ENCODE peak calls at places on chromosome 5, in seven cellular contexts. T is aorta; B is GM23338; L is CD4-positive, alpha-beta memory T cell; O is body of pancreas; Y is psoas muscle; U is cardiac muscle cell. M is an unnamed sample. For H3K36me3, the result is how much of the 10 kb centered on the place peaks cover.

GRCh38 chr5:68215888-68216736 is 556 bp downstream of the PIK3R1 start:
- DNase-seq in U (peak), T (peak), Y (peak), L (no peak), B (peak), O (peak), M (peak)

GRCh38 chr5:109410389-109411174 is 808 bp upstream of the PJA2 start:
- DNase-seq in O (peak), L (no peak), Y (peak), U (peak), B (peak), T (peak), M (peak)

GRCh38 chr5:107893642-107894041 is 222.9 kb upstream of the EFNA5 start:
- DNase-seq in L (no peak), U (peak), T (no peak), O (no peak), Y (no peak), B (no peak), M (no peak)

GRCh38 chr5:64707191-64707590 is 16.9 kb downstream of the SHISAL2B start:
- DNase-seq in U (no peak), O (no peak), L (no peak), B (peak), T (no peak), Y (no peak), M (no peak)

GRCh38 chr5:91182763-91183162 is 200.4 kb downstream of the ARRDC3 start:
- DNase-seq in T (no peak), B (peak), L (no peak), O (no peak), U (peak), Y (no peak), M (no peak)

GRCh38 chr5:168883253-168883880 is 304.2 kb upstream of the PANK3 start:
- DNase-seq in O (no peak), T (no peak), Y (no peak), B (peak), U (no peak), L (no peak), M (no peak)

GRCh38 chr5:138542120-138542955 is 698 bp downstream of the ETF1 start:
- DNase-seq in Y (no peak), O (no peak), B (no peak), T (no peak), L (no peak), U (peak), M (no peak)

GRCh38 chr5:149448831-149449714 is 70.0 kb upstream of the IL17B start:
- DNase-seq in L (no peak), O (peak), T (no peak), U (no peak), Y (no peak), B (peak), M (peak)

GRCh38 chr5:55480781-55481180 is 54.0 kb downstream of the PLPP1 start:
- DNase-seq in Y (no peak), U (no peak), T (no peak), L (no peak), O (no peak), B (no peak), M (no peak)

GRCh38 chr5:78779771-78780616 is 131.4 kb upstream of the LHFPL2 start:
- DNase-seq in B (no peak), T (no peak), O (no peak), Y (no peak), L (no peak), U (peak), M (no peak)

GRCh38 chr5:92758552-92758951 is 822.5 kb downstream of the NR2F1-AS1 start:
- DNase-seq in B (no peak), L (no peak), T (no peak), O (no peak), U (peak), Y (no peak), M (no peak)

GRCh38 chr5:125868035-125868434 is 555.2 kb upstream of the GRAMD2B start:
- DNase-seq in L (no peak), B (no peak), T (no peak), Y (no peak), U (no peak), O (no peak), M (no peak)

GRCh38 chr5:170640731-170641588 is 137.1 kb downstream of the KCNIP1 start:
- DNase-seq in O (no peak), T (peak), L (no peak), U (no peak), Y (no peak), B (no peak), M (no peak)
- H3K36me3 ChIP-seq in O (under half), T (under half), L (under half), U (under half), Y (under half), B (under half), M (under half)

DNA sequence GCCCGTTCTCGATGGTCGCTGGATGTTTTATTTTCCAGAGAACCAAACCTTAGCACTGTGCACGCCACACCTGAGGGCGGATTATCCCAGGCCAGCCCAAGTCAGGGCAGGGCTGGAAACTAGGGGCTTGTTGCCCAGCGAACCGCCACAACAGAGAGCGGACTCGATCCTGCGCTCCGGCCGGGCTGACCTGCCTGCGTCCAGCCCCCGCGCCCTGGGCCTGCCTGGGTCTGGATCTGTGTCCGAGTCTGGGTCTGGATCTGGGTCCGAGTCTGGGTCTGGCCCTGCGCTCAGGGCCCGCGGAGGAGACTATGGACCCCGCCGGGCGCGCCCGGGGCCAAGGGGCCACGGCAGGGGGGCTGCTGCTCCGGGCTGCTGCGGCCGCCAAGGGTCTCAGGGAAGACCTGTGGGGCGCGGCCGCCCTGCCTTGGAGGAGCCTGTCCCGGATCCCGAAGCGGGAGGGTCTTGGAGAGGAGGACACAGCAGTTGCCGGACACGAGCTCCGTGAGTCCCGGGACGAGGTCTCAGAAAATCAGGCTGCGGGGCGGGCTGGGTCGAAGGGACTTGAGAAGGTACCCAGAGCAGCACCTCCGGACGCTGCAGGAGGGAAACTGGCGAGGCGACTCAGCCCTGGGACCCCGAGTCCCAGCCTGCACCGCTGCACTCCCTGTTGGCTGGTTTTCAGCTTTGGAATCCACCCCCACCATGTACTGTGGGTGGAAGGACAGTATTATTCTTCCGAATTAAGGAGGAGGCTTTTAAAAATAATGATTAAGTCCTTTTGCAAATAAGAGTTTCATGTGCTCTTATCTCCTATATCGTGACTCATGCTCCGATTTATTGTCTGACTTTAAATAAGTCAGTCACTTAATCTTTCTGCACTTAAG is at the start of gene ANKDD1B:
- DNase-seq in Y (peak), L (no peak), T (peak), B (peak), O (peak), U (peak), M (peak)
- H3K4me3 ChIP-seq in Y (peak), L (no peak), T (no peak), B (peak), O (peak), U (peak), M (peak)

GRCh38 chr5:134824681-134825080 is 21.1 kb upstream of the C5orf24 start:
- DNase-seq in B (no peak), L (no peak), T (no peak), U (no peak), O (no peak), Y (no peak), M (no peak)
- H3K36me3 ChIP-seq in B (under half), L (under half), T (under half), U (half or more), O (under half), Y (under half), M (under half)

DNA sequence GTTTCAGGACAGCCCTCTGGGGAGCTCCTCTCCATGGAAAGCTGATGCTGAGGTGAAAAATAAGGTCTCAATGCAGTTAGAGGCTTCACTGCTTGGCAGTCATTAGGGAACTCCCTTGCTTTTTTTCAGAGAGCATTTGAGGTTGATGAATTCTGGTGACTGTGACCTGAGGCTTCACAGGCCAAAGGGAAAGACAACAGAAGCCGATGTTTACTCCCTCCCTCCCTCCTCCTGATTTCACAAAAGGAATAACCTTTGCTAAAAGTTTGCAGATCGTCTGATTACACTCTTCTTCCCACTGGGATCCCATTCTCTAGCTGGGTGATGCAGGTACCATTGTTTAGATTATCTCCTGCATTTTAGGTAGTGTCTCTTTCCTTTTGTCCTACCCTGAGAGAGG is 329.4 kb downstream of the KIF4B start:
- DNase-seq in Y (no peak), T (no peak), U (no peak), L (no peak), O (no peak), B (no peak), M (no peak)
- H3K4me3 ChIP-seq in Y (no peak), T (no peak), U (no peak), L (no peak), O (no peak), B (no peak), M (no peak)

DNA sequence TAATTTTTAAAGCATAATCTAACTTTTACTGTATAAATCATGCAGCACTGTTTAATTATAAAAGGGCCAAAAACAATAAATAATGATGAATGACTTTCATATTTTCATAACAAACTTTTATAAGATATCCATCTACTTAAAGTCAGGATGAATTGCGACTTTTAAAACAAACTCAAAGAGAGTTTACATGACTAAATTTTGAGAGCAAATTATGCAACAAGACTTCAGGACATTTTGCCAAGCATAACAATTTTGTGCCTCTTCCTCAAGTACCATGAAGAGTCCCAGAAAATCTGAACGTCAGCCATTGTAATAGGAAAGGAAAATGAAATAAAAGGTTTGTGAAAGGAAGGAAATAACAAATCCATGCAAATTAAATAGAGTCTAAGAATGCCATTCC is 24.4 kb downstream of the ERAP1 start:
- DNase-seq in U (no peak), O (no peak), B (no peak), T (no peak), L (no peak), Y (no peak), M (no peak)
- H3K36me3 ChIP-seq in U (under half), O (under half), B (under half), T (under half), L (half or more), Y (under half), M (under half)

GRCh38 chr5:82068723-82069122 is 96.9 kb downstream of the ATG10 start:
- DNase-seq in B (no peak), U (no peak), Y (no peak), O (no peak), L (peak), T (no peak), M (no peak)
- H3K4me3 ChIP-seq in B (no peak), U (no peak), Y (peak), O (no peak), L (no peak), T (no peak), M (no peak)

DNA sequence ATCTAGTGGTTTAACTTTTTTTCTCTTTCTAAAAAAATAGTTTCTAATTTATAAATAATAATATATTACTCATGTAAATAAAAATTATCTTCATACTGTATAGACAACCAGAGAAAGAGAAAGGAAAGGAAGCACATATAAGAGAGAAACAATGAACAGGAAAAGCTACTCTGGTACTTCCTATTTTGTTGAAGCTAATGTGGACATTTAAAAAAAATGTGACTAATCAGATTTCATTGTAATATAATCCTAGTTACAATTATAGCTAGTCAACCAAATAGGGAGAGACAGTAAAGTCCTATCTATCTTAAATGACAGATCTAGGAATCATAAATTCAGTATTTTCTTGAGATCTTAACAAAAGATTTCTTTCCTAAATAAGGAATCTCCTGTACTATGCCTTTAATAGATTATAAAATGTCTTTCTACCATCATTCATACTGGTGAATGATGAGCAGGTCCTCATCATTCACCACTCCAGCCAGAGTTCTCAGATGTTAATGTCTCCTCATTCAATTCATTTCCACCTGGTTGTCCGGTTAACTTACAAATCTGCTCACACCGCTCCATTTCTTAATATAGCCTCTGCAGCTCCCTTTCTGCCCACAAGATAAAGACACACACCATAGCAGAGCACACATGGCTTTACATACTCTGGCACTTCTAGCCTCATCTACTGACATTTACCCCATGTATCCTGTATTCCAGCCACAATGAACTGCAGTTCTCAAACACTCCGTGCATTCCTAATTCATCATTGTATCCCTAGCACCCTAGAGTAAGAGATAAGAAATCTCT is 30.9 kb downstream of the ZFR start:
- DNase-seq in T (no peak), U (peak), B (no peak), O (no peak), L (no peak), Y (no peak), M (no peak)
- H3K36me3 ChIP-seq in T (under half), U (under half), B (under half), O (under half), L (under half), Y (under half), M (under half)

DNA sequence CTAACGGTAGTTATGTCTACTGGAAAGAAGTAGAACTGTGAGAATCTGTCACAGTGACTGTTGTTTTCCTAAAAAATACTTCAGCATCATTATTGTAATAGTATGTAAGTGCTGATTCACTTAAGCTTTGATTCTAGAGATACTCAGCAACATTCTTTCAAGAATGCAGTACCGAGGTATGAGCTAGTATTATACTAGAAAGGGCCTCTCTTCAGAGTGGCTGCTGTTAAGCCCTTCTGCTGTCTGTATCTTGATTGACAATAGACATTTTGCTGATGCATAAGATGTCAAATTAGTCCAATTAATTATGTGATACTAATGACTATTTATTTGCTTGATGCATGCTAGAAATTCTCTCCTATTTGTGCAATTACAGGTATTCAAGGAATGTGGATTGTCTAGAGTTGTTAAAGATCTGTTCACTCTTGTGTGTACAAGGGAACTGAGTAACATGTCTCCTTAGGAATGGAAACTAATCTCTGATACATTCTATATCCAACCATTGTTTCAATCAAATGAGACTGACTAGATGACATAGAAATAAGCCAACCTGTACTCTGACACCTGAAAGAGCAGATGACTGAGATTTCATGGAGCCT is 92.3 kb upstream of the PTGER4 start:
- DNase-seq in L (no peak), O (no peak), T (no peak), U (no peak), B (no peak), Y (no peak), M (no peak)
- H3K4me3 ChIP-seq in L (no peak), O (no peak), T (no peak), U (no peak), B (no peak), Y (no peak), M (no peak)

M was measured in mucosa of descending colon.